ENCODE peak calls at places on chromosomes 7 and 10, in seven cellular contexts. A is AG04450, I is IMR-90, M is nephron progenitor cell, P is CD14-positive monocyte, Y is epithelial cell of proximal tubule, J is brain microvascular endothelial cell. T is an unnamed sample.
A peak's percentile ranks its signal among the peaks of the same experiment; 100 is the strongest.

GRCh38 chr10:44512345-44513095 is 127.6 kb upstream of the CXCL12 start:
- DNase-seq in I (no peak), A (no peak), P (no peak), Y (no peak), J (no peak), M (no peak), T (no peak)

GRCh38 chr7:80392229-80393169 is 119.4 kb downstream of the GNAT3 start:
- DNase-seq in J (no peak), M (no peak), A (no peak), Y (no peak), I (peak; percentile 60), P (no peak), T (peak; percentile 56)

GRCh38 chr10:44186150-44186549 is 198.7 kb downstream of the CXCL12 start:
- DNase-seq in Y (no peak), M (no peak), P (no peak), I (peak; percentile 83), A (peak; percentile 79), J (no peak), T (peak; percentile 89)

GRCh38 chr10:89283988-89284475 is 17.8 kb upstream of the IFIT2 start:
- DNase-seq in Y (peak; percentile 66), I (peak; percentile 81), M (peak; percentile 15), P (no peak), J (no peak), A (no peak), T (peak; percentile 98)

GRCh38 chr7:77859343-77859742 is 60.8 kb downstream of the PHTF2 start:
- DNase-seq in P (no peak), M (no peak), A (no peak), Y (no peak), I (no peak), J (no peak), T (no peak)

GRCh38 chr10:11691319-11691755 is 50.8 kb upstream of the ECHDC3 start:
- DNase-seq in A (no peak), Y (no peak), P (no peak), M (no peak), J (no peak), I (no peak), T (no peak)

GRCh38 chr7:47651355-47652317 is 69.7 kb upstream of the TNS3 start:
- DNase-seq in J (peak; percentile 98), M (no peak), Y (no peak), P (no peak), I (peak; percentile 99), A (peak; percentile 94), T (peak; percentile 97)

GRCh38 chr10:98035599-98035998 is 5.2 kb upstream of the CRTAC1 start:
- DNase-seq in P (no peak), Y (no peak), M (no peak), I (no peak), J (no peak), A (no peak), T (no peak)

GRCh38 chr7:127799535-127800305 is 147.7 kb downstream of the SND1 start:
- DNase-seq in P (no peak), Y (no peak), J (no peak), M (no peak), A (no peak), I (no peak), T (no peak)

GRCh38 chr10:118259288-118259906 is 82.7 kb downstream of the FAM204A start:
- DNase-seq in I (peak; percentile 6), Y (no peak), P (no peak), M (peak; percentile 85), A (no peak), J (no peak), T (peak; percentile 52)

GRCh38 chr7:147556317-147556716 is 1034.2 kb upstream of the C7orf33 start:
- DNase-seq in Y (no peak), P (no peak), A (no peak), J (no peak), I (no peak), M (no peak), T (no peak)

GRCh38 chr7:40403664-40404476 is 269.1 kb downstream of the SUGCT start:
- DNase-seq in Y (no peak), J (no peak), P (no peak), M (no peak), I (no peak), A (no peak), T (peak; percentile 33)

GRCh38 chr10:60425392-60426110 is 35.9 kb upstream of the ANK3 start:
- DNase-seq in M (no peak), A (no peak), Y (no peak), I (peak; percentile 67), P (no peak), J (peak; percentile 53), T (peak; percentile 41)

GRCh38 chr7:54546081-54546985 is 4.2 kb downstream of the VSTM2A start:
- DNase-seq in Y (no peak), A (no peak), J (no peak), M (peak; percentile 78), P (no peak), I (no peak), T (no peak)

GRCh38 chr10:17354781-17355180 is 99.6 kb downstream of the ST8SIA6 start:
- DNase-seq in A (no peak), P (no peak), J (no peak), Y (no peak), I (no peak), M (no peak), T (peak; percentile 33)

GRCh38 chr7:30804078-30804661 is 33.0 kb downstream of the MINDY4 start:
- DNase-seq in Y (no peak), I (peak; percentile 93), A (peak; percentile 83), M (no peak), J (peak; percentile 80), P (no peak), T (peak; percentile 90)

GRCh38 chr10:24617771-24618396 is 105.8 kb downstream of the ARHGAP21 start:
- DNase-seq in P (no peak), M (peak; percentile 69), Y (no peak), I (peak; percentile 31), J (peak; percentile 35), A (no peak), T (peak; percentile 41)

GRCh38 chr10:67666416-67667043 is 29.5 kb downstream of the CTNNA3 start:
- DNase-seq in P (no peak), A (no peak), M (no peak), I (peak; percentile 30), Y (no peak), J (no peak), T (peak; percentile 16)

GRCh38 chr10:86035791-86036543 is 330.6 kb downstream of the GRID1 start:
- DNase-seq in J (no peak), Y (no peak), M (no peak), I (no peak), A (no peak), P (no peak), T (no peak)

GRCh38 chr10:36612436-36612835 is 513.0 kb upstream of the ANKRD30A start:
- DNase-seq in P (no peak), M (no peak), J (no peak), A (no peak), I (no peak), Y (no peak), T (no peak)
- TF ChIP-seq CTCF in P (no peak), M (no peak), J (no peak), A (no peak), I (no peak), Y (no peak), T (no peak)

GRCh38 chr10:112471878-112472487 is 25.0 kb downstream of the VTI1A start:
- DNase-seq in J (no peak), Y (peak; percentile 25), M (no peak), I (peak; percentile 68), A (peak; percentile 23), P (no peak), T (peak; percentile 68)

DNA sequence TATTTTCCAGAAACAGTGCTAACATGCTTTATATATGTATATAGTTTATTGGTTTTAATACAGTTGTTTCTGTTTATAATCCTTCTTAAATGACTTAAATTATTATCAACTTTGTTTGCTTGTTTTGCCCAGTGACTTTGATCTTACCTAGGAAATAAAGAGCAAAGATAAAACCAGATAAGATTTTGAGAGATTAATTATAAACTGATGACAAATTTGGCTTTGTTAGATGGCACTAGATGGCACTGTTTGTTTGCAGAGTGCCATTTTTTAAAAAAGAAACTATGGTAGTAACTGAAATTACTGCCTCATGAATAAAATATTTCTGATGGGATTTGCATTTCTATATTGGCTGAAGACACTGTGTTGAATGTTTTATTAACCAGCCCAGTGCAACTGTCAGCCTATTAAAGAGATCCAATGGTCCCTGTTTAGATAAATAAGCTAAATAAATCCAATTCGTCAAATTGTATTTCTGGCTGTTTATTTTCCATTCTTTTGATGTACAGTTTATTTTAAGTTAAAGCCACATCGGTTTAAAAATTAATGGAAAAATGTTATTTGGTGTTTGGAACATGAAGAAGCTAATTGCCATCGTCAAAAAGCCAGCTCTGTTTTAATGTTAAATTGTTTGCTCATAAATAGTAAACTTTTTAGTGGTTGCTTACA is 28.7 kb downstream of the VTI1A start:
- DNase-seq in I (peak; percentile 23), P (no peak), Y (no peak), M (no peak), J (no peak), A (no peak), T (peak; percentile 39)
- TF ChIP-seq CTCF in I (peak; percentile 71), P (no peak), Y (peak; percentile 63), M (peak; percentile 6), J (peak; percentile 32), A (peak; percentile 49), T (peak; percentile 61)

DNA sequence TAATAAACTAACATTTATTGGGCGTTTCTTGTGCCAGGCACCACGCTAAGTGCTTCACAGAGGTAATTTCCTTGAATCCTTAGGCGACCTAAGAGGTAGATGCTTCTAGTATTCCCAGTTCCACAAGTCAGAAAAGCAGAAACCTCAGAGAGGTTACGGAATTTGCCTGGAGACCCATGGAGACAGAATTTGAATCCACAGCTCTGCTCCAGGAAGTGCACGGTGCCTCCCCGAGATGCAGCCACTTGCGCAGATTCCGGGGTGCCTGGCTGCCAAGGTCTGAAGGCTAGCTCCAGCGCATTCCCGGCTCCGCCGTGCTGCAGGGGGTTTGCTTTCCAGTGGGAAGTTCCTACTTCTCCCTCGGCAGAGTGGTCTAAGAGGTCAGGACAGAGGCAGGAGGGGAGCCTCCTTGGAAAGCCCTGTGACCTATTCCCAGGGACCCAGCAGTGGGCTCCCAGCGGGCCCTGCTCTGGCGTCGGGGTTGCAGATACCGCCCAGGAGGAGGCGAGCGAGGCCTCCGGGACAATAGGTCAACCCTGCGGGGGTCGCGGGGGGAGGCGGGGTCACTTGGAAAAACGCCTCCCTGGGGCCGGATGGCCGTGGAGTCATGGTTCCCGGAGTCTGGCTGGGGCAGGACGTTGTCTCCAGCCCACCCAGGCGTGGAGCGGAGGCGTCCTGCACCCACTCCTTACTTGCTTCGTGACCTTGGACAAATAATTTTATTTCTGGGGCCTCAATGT is 10.1 kb upstream of the NKX2-3 start:
- DNase-seq in M (peak; percentile 63), Y (no peak), P (no peak), J (no peak), I (no peak), A (no peak), T (no peak)
- TF ChIP-seq CTCF in M (peak; percentile 21), Y (no peak), P (no peak), J (no peak), I (no peak), A (no peak), T (no peak)

DNA sequence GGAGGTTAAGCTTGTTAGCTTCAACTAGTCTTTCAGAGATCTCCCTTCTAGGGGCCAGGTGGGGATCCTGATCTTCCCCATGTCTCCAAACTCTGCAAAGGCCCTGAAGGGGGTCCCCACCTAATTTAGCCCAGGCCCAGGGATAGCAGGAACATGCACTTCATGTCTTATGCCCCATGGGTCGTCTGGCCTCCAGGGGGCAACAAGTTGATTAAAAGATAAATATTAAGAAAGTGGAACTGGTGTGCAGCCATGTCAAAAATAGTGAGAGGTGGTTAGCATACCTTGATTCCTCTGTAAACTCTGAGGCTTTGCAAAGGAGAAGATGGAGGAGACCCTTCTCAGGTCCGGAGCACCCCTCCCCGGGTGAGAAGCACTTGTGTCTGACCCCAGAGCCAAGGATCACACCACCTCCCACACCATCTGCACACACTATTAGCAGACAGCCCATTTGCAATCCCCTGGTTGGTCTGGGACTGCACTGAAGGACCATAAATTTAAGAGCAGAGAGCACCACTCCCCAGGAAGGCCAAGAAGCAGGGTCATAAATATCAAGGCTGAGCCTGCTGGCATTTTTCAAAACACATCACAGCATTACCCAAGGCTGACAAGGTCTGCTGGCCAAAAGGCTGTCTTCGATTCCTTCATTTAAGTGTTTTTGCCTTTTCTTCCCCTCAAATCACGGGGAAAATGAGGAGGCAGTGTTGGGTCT is 44.2 kb upstream of the LRRC18 start:
- DNase-seq in Y (no peak), A (no peak), I (no peak), P (no peak), M (peak; percentile 45), J (no peak), T (no peak)
- TF ChIP-seq CTCF in Y (no peak), A (no peak), I (no peak), P (no peak), M (no peak), J (no peak), T (peak; percentile 8)